ENCODE peak calls at places on chromosomes 13 and 19, in nine cellular contexts. W is GM06990, M is brain microvascular endothelial cell, O is heart right ventricle, Q is DND-41, H is IMR-90, X is tibial artery, V is GM23338, Z is H1. E is an unnamed sample. For H3K27me3, the result is how much of the 10 kb centered on the place peaks cover.

GRCh38 chr19:45423589-45424190 is at the start of gene ERCC1:
- DNase-seq in M (peak), V (peak), Z (peak), O (peak), H (peak), Q (peak), X (peak), W (peak), E (no peak)

GRCh38 chr19:34360354-34360909 is 4.6 kb upstream of the GPI start:
- DNase-seq in Q (no peak), Z (no peak), H (no peak), M (no peak), W (no peak), X (no peak), O (no peak), V (no peak), E (no peak)

GRCh38 chr13:72430923-72431322 is 296.5 kb downstream of the MZT1 start:
- DNase-seq in H (no peak), O (no peak), Q (no peak), W (no peak), Z (no peak), M (no peak), X (no peak), V (peak), E (no peak)

GRCh38 chr19:56097306-56097705 is 23.8 kb downstream of the ZNF787 start:
- DNase-seq in Z (no peak), W (no peak), M (no peak), V (no peak), O (peak), H (no peak), X (no peak), Q (no peak), E (no peak)

GRCh38 chr19:39182174-39182505 is 14.6 kb upstream of the NCCRP1 start:
- DNase-seq in Q (no peak), V (no peak), W (no peak), M (no peak), O (no peak), H (no peak), X (no peak), Z (no peak), E (no peak)

GRCh38 chr19:6501740-6502648 is at the start of gene TUBB4A:
- DNase-seq in X (no peak), W (peak), Q (peak), H (no peak), Z (peak), M (no peak), V (peak), O (peak), E (no peak)

GRCh38 chr19:55220525-55220924 is 8.0 kb downstream of the TMEM86B start:
- DNase-seq in V (peak), O (no peak), X (no peak), Z (peak), W (no peak), Q (peak), H (no peak), M (no peak), E (no peak)

GRCh38 chr19:35986664-35987570 is 8.1 kb upstream of the SDHAF1 start:
- DNase-seq in W (peak), Z (peak), M (no peak), V (peak), Q (no peak), X (peak), H (no peak), O (peak), E (no peak)

GRCh38 chr19:51572908-51573307 is 1.8 kb downstream of the ZNF175 start:
- DNase-seq in Z (no peak), Q (no peak), M (peak), H (peak), X (no peak), O (no peak), W (no peak), V (no peak), E (peak)

GRCh38 chr13:94198666-94199065 is 280.8 kb downstream of the DCT start:
- DNase-seq in Z (no peak), H (no peak), M (peak), O (no peak), W (no peak), V (no peak), X (no peak), Q (no peak), E (no peak)

GRCh38 chr19:30071871-30072270 is 129.8 kb downstream of the URI1 start:
- DNase-seq in Q (no peak), O (no peak), X (no peak), Z (no peak), V (no peak), W (no peak), M (no peak), H (no peak), E (no peak)

DNA sequence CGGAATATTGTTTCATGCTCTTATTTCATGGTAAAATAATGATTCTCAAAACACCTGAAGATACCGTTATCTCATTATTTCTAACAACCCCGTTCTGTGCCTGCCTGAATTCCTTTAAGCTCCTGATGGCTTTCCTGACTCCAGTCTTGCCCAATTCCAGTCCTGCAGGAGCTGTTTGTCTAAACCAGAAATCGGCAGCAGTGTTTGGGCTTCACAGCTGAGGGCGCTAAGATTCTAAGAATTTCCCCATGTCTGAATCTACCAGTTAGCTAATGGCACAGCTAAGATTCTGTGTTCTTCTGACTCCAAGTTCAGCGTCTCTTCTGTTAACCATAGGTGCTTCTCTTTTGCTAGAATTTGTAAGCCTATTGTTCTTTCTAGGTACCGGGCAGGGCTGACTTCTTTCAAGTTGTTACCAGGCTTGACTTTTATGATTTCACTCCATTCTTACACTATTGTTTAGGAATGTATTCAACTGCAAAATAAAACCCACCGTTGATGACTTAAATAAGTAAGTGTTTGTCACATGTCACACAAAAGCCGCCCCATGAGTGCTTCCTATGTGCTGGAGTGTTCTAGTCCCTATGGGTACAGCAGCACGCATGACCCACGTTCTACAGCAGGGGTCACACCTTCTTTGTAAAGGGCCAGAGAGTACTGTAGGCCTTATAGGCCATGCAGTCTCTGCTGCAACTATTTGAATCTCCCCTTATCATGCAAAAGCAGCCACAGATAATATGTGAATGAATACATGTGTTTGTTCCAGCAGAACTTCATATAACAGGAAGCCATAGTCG is 168.2 kb upstream of the RNF113B start:
- DNase-seq in Q (no peak), Z (no peak), M (no peak), V (no peak), W (no peak), X (no peak), O (no peak), H (no peak), E (no peak)
- TF ChIP-seq CTCF in Q (peak), Z (no peak), M (peak), V (peak), W (no peak), X (no peak), O (no peak), H (no peak), E (no peak)

GRCh38 chr13:29524176-29524575 is 71.3 kb downstream of the SLC7A1 start:
- DNase-seq in X (peak), Z (no peak), V (no peak), W (no peak), M (no peak), H (no peak), O (peak), Q (no peak), E (no peak)
- H3K4me3 ChIP-seq in X (no peak), Z (no peak), V (no peak), W (no peak), M (no peak), H (no peak), O (no peak), Q (no peak), E (no peak)

GRCh38 chr19:47404334-47405196 is 14.8 kb downstream of the MEIS3 start:
- DNase-seq in H (no peak), Z (no peak), V (no peak), Q (no peak), M (no peak), X (no peak), O (no peak), W (no peak), E (no peak)
- H3K27me3 ChIP-seq in H (under half), Z (under half), V (under half), Q (under half), M (under half), X (under half), O (under half), W (under half), E (under half)

GRCh38 chr19:14054099-14054498 is 7.8 kb downstream of the PALM3 start:
- DNase-seq in H (no peak), O (no peak), M (no peak), Q (no peak), X (no peak), V (no peak), W (no peak), Z (no peak), E (no peak)

GRCh38 chr19:14053032-14053431 is 8.8 kb downstream of the PALM3 start:
- DNase-seq in W (no peak), M (no peak), Q (no peak), V (no peak), O (no peak), Z (no peak), X (no peak), H (no peak), E (no peak)

GRCh38 chr19:14053500-14053899 is 8.4 kb downstream of the PALM3 start:
- DNase-seq in X (no peak), W (no peak), V (no peak), M (no peak), Z (no peak), O (no peak), Q (no peak), H (no peak), E (no peak)

GRCh38 chr19:14051980-14052379 is 9.9 kb downstream of the PALM3 start:
- DNase-seq in M (no peak), O (no peak), V (no peak), X (no peak), Z (no peak), H (no peak), Q (no peak), W (no peak), E (no peak)

DNA sequence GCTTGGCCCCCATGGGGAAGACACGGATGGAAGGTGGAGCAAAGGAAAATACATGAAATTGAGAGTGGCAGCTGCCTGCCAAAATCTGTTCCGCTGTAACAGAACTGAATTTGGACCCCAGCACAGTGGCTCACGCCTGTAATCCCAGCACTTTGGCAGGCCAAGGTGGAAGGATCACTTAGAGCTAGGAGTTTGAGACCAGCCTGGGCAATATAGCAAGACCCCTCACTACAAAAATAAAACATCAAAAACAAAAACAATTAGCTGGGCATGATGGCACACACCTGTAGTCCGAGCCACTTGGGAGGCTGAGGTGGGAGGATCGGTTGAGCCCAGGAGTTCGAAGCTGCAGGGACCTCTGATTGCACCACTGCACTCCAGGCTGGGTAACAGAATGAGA is 9.4 kb downstream of the PALM3 start:
- DNase-seq in O (no peak), V (no peak), W (no peak), X (no peak), Q (no peak), H (no peak), M (no peak), Z (no peak), E (no peak)
- TF ChIP-seq CTCF in O (no peak), V (no peak), W (no peak), X (no peak), Q (no peak), H (no peak), M (no peak), Z (no peak), E (no peak)